ENCODE peak calls at places on chromosome 3, in ten cellular contexts. A, L, C, M, G, O, B, W, X and S are unnamed samples. For H3K9me3, the result is how much of the 10 kb centered on the place peaks cover.

GRCh38 chr3:156010829-156011228 is 109.5 kb upstream of the KCNAB1 start:
- DNase-seq in W (no peak), M (no peak), B (no peak), C (no peak), G (no peak), L (peak), X (peak), A (no peak), O (no peak), S (no peak)

GRCh38 chr3:35296533-35296932 is 342.8 kb upstream of the ARPP21 start:
- DNase-seq in L (no peak), A (no peak), M (no peak), C (no peak), B (no peak), W (no peak), X (no peak), O (no peak), G (no peak), S (no peak)

GRCh38 chr3:64353256-64353655 is 128.0 kb upstream of the PRICKLE2 start:
- DNase-seq in X (no peak), C (no peak), A (no peak), O (no peak), W (no peak), G (no peak), M (no peak), L (no peak), B (no peak), S (no peak)

GRCh38 chr3:184227481-184227935 is 1.9 kb upstream of the VWA5B2 start:
- DNase-seq in L (peak), A (no peak), M (peak), W (peak), G (peak), X (no peak), O (no peak), B (no peak), C (no peak), S (no peak)

GRCh38 chr3:179526989-179527391 is 35.7 kb upstream of the ACTL6A start:
- DNase-seq in X (peak), A (peak), L (peak), C (no peak), M (no peak), G (peak), B (peak), O (no peak), W (no peak), S (peak)

GRCh38 chr3:15959434-15959811 is 161.6 kb upstream of the ANKRD28 start:
- DNase-seq in L (no peak), C (no peak), A (no peak), O (no peak), M (no peak), X (no peak), G (no peak), W (no peak), B (no peak), S (no peak)

GRCh38 chr3:160154033-160154432 is 71.2 kb upstream of the C3orf80 start:
- DNase-seq in B (no peak), M (no peak), G (no peak), C (no peak), W (no peak), O (no peak), A (no peak), X (no peak), L (no peak), S (no peak)

GRCh38 chr3:187066228-187066995 is 72.9 kb downstream of the RPL39L start:
- DNase-seq in B (no peak), A (no peak), C (no peak), M (peak), X (no peak), W (no peak), G (peak), O (no peak), L (peak), S (no peak)

GRCh38 chr3:48609088-48610005 is at the start of gene UQCRC1:
- DNase-seq in G (peak), O (peak), L (peak), B (peak), A (peak), W (peak), X (peak), M (peak), C (peak), S (peak)

GRCh38 chr3:52231502-52232278 is 6.2 kb upstream of the TLR9 start:
- DNase-seq in M (peak), C (peak), W (peak), A (peak), G (peak), B (no peak), O (peak), L (peak), X (peak), S (peak)

GRCh38 chr3:69494091-69494659 is 108.3 kb upstream of the FRMD4B start:
- DNase-seq in C (no peak), M (no peak), G (no peak), O (no peak), X (no peak), W (no peak), L (no peak), B (no peak), A (no peak), S (no peak)

GRCh38 chr3:127264292-127264691 is 23.6 kb downstream of the PRR20G start:
- DNase-seq in M (no peak), B (no peak), W (no peak), L (no peak), O (no peak), A (no peak), G (no peak), C (no peak), X (no peak), S (no peak)

GRCh38 chr3:151428386-151428785 is 32.5 kb downstream of the IGSF10 start:
- DNase-seq in O (no peak), B (no peak), X (no peak), G (no peak), A (no peak), W (no peak), C (no peak), L (no peak), M (no peak), S (no peak)

GRCh38 chr3:139830817-139831216 is 104.2 kb upstream of the CLSTN2 start:
- DNase-seq in O (peak), W (no peak), G (peak), B (no peak), X (peak), C (peak), A (no peak), L (peak), M (no peak), S (no peak)

GRCh38 chr3:8456118-8456811 is 45.4 kb upstream of the LMCD1 start:
- DNase-seq in G (no peak), X (no peak), W (no peak), A (peak), B (no peak), M (no peak), O (no peak), L (peak), C (no peak), S (no peak)

GRCh38 chr3:186097663-186098451 is 11.0 kb downstream of the ETV5 start:
- DNase-seq in A (peak), C (peak), L (peak), O (peak), B (peak), M (no peak), W (peak), G (peak), X (peak), S (peak)

GRCh38 chr3:193729601-193730000 is 136.6 kb downstream of the OPA1 start:
- DNase-seq in W (no peak), X (no peak), L (no peak), M (no peak), C (no peak), B (no peak), O (no peak), A (no peak), G (no peak), S (no peak)

GRCh38 chr3:105780114-105780513 is 88.7 kb downstream of the CBLB start:
- DNase-seq in G (no peak), X (no peak), C (no peak), M (no peak), O (no peak), B (no peak), A (no peak), L (no peak), W (no peak), S (no peak)

GRCh38 chr3:133763797-133764734 is 17.9 kb downstream of the TF start:
- DNase-seq in C (no peak), X (no peak), G (no peak), A (no peak), O (no peak), B (no peak), L (no peak), W (no peak), M (no peak), S (no peak)

GRCh38 chr3:98589331-98589870 is 4.0 kb downstream of the CPOX start:
- DNase-seq in X (no peak), W (no peak), A (no peak), M (no peak), G (no peak), O (no peak), C (no peak), L (no peak), B (no peak), S (no peak)

GRCh38 chr3:114880078-114880477 is 267.0 kb downstream of the ZBTB20 start:
- DNase-seq in M (no peak), O (no peak), B (peak), C (peak), L (peak), G (no peak), A (no peak), W (no peak), X (no peak), S (no peak)

GRCh38 chr3:132543016-132543739 is 53.9 kb upstream of the ACKR4 start:
- DNase-seq in B (no peak), O (no peak), A (no peak), L (no peak), G (no peak), W (no peak), X (no peak), M (no peak), C (no peak), S (no peak)

GRCh38 chr3:149958171-149958796 is 12.4 kb downstream of the PFN2 start:
- DNase-seq in O (no peak), L (no peak), A (no peak), X (no peak), C (no peak), B (no peak), M (no peak), W (no peak), G (no peak), S (no peak)

GRCh38 chr3:13053425-13053824 is 19.8 kb downstream of the IQSEC1 start:
- DNase-seq in A (no peak), B (no peak), M (no peak), G (no peak), O (no peak), C (peak), L (no peak), X (peak), W (no peak), S (no peak)

GRCh38 chr3:139299261-139300132 is 44.3 kb upstream of the MRPS22 start:
- DNase-seq in X (no peak), G (peak), O (no peak), M (no peak), A (no peak), W (no peak), C (peak), B (no peak), L (no peak), S (no peak)

GRCh38 chr3:53850895-53851294 is 4.5 kb downstream of the IL17RB start:
- DNase-seq in M (no peak), L (no peak), C (peak), O (no peak), A (no peak), G (no peak), B (no peak), W (no peak), X (no peak), S (peak)

GRCh38 chr3:58329150-58329921 is 3.4 kb upstream of the PXK start:
- DNase-seq in A (no peak), M (no peak), L (no peak), X (no peak), O (no peak), B (no peak), W (no peak), G (no peak), C (no peak), S (no peak)

GRCh38 chr3:148450819-148451218 is 246.9 kb upstream of the AGTR1 start:
- DNase-seq in W (no peak), C (no peak), G (peak), M (no peak), A (no peak), O (no peak), X (peak), B (no peak), L (peak), S (no peak)

GRCh38 chr3:193145248-193145647 is 95.8 kb upstream of the PLAAT1 start:
- DNase-seq in O (no peak), A (no peak), C (no peak), B (no peak), L (no peak), M (no peak), X (no peak), G (no peak), W (no peak), S (no peak)

GRCh38 chr3:133896002-133896761 is 500 bp upstream of the RAB6B start:
- DNase-seq in W (no peak), A (no peak), O (no peak), X (no peak), B (no peak), M (no peak), L (peak), C (no peak), G (no peak), S (no peak)

GRCh38 chr3:154954750-154955149 is 125.4 kb upstream of the MME start:
- DNase-seq in A (no peak), C (no peak), M (no peak), W (no peak), B (no peak), X (no peak), L (peak), O (no peak), G (no peak), S (no peak)

GRCh38 chr3:10196389-10197052 is 31.8 kb downstream of the IRAK2 start:
- DNase-seq in W (no peak), X (peak), C (no peak), O (no peak), M (no peak), A (no peak), B (peak), L (no peak), G (no peak), S (no peak)

GRCh38 chr3:46959169-46959515 is 17.4 kb downstream of the CCDC12 start:
- DNase-seq in B (no peak), X (no peak), A (no peak), O (no peak), C (no peak), M (no peak), G (no peak), W (no peak), L (no peak), S (no peak)

DNA sequence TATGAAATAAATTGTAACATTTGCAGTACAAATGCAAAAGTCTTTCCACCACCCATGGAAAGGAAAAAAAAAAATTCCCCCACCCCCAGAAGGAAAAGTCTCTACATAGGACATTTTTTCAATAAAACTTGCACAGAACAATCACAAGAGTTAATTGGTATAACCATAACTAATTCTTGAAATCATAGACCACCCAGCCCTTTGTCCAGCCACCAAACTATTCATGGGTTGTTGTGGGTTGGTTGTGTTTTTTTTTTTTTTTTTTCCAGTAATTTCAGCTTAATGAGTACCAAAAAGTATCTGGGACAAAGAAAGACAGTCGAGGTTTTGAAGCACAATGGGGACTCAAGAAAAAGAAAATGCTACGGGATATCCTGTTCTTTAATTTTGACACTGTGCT is 355.0 kb upstream of the ROBO2 start:
- DNase-seq in B (no peak), C (no peak), L (no peak), M (no peak), X (no peak), G (no peak), O (no peak), W (no peak), A (no peak), S (no peak)
- H3K9me3 ChIP-seq in B (under half), C (under half), L (under half), M (under half), X (under half), G (under half), O (under half), W (under half), A (under half), S (under half)

GRCh38 chr3:178284180-178284579 is 252.1 kb upstream of the KCNMB2 start:
- DNase-seq in X (no peak), G (no peak), L (no peak), O (no peak), B (no peak), C (no peak), M (no peak), A (no peak), W (no peak), S (no peak)
- H3K9me3 ChIP-seq in X (under half), G (under half), L (under half), O (under half), B (under half), C (under half), M (under half), A (under half), W (under half), S (under half)

GRCh38 chr3:294096-294495 is 97.5 kb downstream of the CHL1 start:
- DNase-seq in A (peak), O (no peak), X (no peak), C (no peak), G (no peak), M (no peak), W (no peak), L (no peak), B (no peak), S (no peak)
- H3K9me3 ChIP-seq in A (under half), O (under half), X (under half), C (under half), G (under half), M (under half), W (under half), L (under half), B (under half), S (under half)

GRCh38 chr3:7203969-7204847 is 343.3 kb downstream of the GRM7 start:
- DNase-seq in L (no peak), X (no peak), W (no peak), C (no peak), B (no peak), M (no peak), A (no peak), O (no peak), G (no peak), S (no peak)

GRCh38 chr3:7207092-7207491 is 346.2 kb downstream of the GRM7 start:
- DNase-seq in L (no peak), W (no peak), O (no peak), X (no peak), A (no peak), M (no peak), B (no peak), C (no peak), G (no peak), S (no peak)

GRCh38 chr3:7204848-7205156 is 343.9 kb downstream of the GRM7 start:
- DNase-seq in C (no peak), B (no peak), M (no peak), A (no peak), W (no peak), O (no peak), L (no peak), X (no peak), G (no peak), S (no peak)

GRCh38 chr3:7205535-7206331 is 344.8 kb downstream of the GRM7 start:
- DNase-seq in X (no peak), G (no peak), L (no peak), O (no peak), C (no peak), B (no peak), A (no peak), W (no peak), M (no peak), S (no peak)

DNA sequence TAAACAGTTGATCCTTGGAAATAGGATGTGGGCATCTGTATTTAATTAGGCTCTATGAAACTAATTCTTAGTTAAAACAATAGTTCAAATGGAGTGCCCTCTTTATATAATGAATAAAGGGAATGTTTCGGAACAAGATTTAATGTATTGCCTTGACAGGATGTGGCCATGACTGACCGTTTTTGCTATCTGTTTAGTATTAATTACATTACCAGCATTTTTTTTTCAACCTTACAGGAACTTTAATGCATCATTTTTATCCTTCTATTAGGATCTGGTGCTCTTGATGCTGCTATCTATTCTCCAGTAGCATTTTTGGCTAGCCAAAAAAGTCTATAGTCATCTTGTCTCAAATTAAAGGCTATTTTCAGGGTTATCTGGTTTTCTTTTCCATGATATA is 340.9 kb downstream of the GRM7 start:
- DNase-seq in W (no peak), G (no peak), O (no peak), L (no peak), B (no peak), C (no peak), A (no peak), X (no peak), M (no peak), S (no peak)
- H3K9me3 ChIP-seq in W (under half), G (under half), O (under half), L (under half), B (under half), C (under half), A (under half), X (under half), M (under half), S (under half)

DNA sequence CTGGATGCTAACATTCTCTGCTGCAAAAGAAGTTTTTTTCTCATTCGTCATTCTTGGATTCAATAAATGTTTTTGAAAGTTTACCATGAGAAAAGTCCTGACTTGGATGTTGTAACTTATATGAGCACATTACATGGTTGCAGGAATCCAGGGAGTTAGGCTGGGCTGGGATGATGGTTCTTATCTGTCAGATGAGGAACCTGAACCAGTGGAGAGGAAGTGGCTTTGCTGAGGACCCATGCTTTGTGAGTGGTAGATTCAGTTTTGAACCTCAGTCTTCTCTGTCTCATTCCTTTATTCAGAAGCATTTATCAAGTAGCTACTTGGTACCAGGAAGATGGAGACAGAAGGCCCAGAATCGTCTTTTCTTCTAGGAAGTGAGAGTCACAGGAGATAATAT is 3.7 kb upstream of the GASK1A start:
- DNase-seq in X (no peak), B (no peak), O (no peak), G (no peak), L (no peak), A (no peak), C (no peak), M (no peak), W (no peak), S (no peak)
- H3K9me3 ChIP-seq in X (under half), B (under half), O (under half), G (under half), L (under half), A (under half), C (under half), M (under half), W (under half), S (under half)